ENCODE peak calls at places on chromosome 6, in seven cellular contexts. G is IMR-90; W is CD8-positive, alpha-beta T cell; O is stomach; J is PC-3; H is colonic mucosa; K is ascending aorta. P is an unnamed sample.

GRCh38 chr6:114049367-114049966 is 78.5 kb upstream of the HDAC2 start:
- DNase-seq in G (peak; percentile 23), W (no peak), O (no peak), J (no peak), H (peak; percentile 32), K (no peak), P (no peak)

GRCh38 chr6:85678000-85678601 is 35.4 kb upstream of the SYNCRIP start:
- DNase-seq in G (no peak), W (no peak), O (no peak), J (peak; percentile 1), H (no peak), K (no peak), P (no peak)

GRCh38 chr6:18990313-18990978 is 603.3 kb downstream of the RNF144B start:
- DNase-seq in G (peak; percentile 20), W (no peak), O (peak; percentile 79), J (peak; percentile 73), H (peak; percentile 74), K (peak; percentile 63), P (peak; percentile 77)

GRCh38 chr6:11804706-11805105 is 26.1 kb upstream of the ADTRP start:
- DNase-seq in G (peak; percentile 60), W (no peak), O (no peak), J (no peak), H (no peak), K (no peak), P (no peak)

GRCh38 chr6:26500102-26500501 is at the start of gene BTN1A1:
- DNase-seq in G (no peak), W (no peak), O (no peak), J (no peak), H (no peak), K (no peak), P (no peak)

GRCh38 chr6:46746691-46747090 is at the start of gene ANKRD66:
- DNase-seq in G (no peak), W (no peak), O (no peak), J (no peak), H (no peak), K (no peak), P (no peak)

GRCh38 chr6:53926505-53926904 is 131.7 kb downstream of the LRRC1 start:
- DNase-seq in G (peak; percentile 40), W (no peak), O (no peak), J (peak; percentile 73), H (no peak), K (no peak), P (no peak)

GRCh38 chr6:34246563-34247391 is 2.0 kb downstream of the SMIM29 start:
- DNase-seq in G (peak; percentile 46), W (no peak), O (no peak), J (peak; percentile 59), H (peak; percentile 42), K (peak; percentile 57), P (peak; percentile 39)

GRCh38 chr6:22072939-22073338 is 223.9 kb downstream of the PRL start:
- DNase-seq in G (no peak), W (no peak), O (no peak), J (peak; percentile 9), H (no peak), K (no peak), P (no peak)

GRCh38 chr6:112357801-112358200 is 10.7 kb downstream of the RFPL4B start:
- DNase-seq in G (peak; percentile 73), W (no peak), O (no peak), J (peak; percentile 46), H (no peak), K (no peak), P (no peak)

GRCh38 chr6:84685983-84686584 is 78.3 kb downstream of the TBX18 start:
- DNase-seq in G (peak; percentile 16), W (no peak), O (no peak), J (peak; percentile 74), H (peak; percentile 19), K (no peak), P (no peak)

GRCh38 chr6:81485395-81485794 is 267.1 kb downstream of the TENT5A start:
- DNase-seq in G (no peak), W (no peak), O (no peak), J (no peak), H (no peak), K (no peak), P (no peak)

GRCh38 chr6:44531447-44532015 is 144.0 kb downstream of the CDC5L start:
- DNase-seq in G (no peak), W (no peak), O (no peak), J (no peak), H (no peak), K (peak; percentile 37), P (no peak)

GRCh38 chr6:54801669-54802068 is 44.9 kb upstream of the FAM83B start:
- DNase-seq in G (peak; percentile 93), W (no peak), O (no peak), J (peak; percentile 80), H (no peak), K (no peak), P (no peak)

GRCh38 chr6:149924933-149925252 is 2.0 kb upstream of the RAET1G start:
- DNase-seq in G (no peak), W (no peak), O (no peak), J (no peak), H (no peak), K (no peak), P (no peak)

GRCh38 chr6:144845181-144845580 is 560.0 kb downstream of the UTRN start:
- DNase-seq in G (peak; percentile 5), W (no peak), O (no peak), J (no peak), H (no peak), K (no peak), P (no peak)

GRCh38 chr6:13139119-13139518 is 189.2 kb downstream of the TBC1D7 start:
- DNase-seq in G (no peak), W (no peak), O (no peak), J (no peak), H (no peak), K (no peak), P (no peak)

GRCh38 chr6:170230520-170231390 is 60.1 kb downstream of the DLL1 start:
- DNase-seq in G (no peak), W (no peak), O (no peak), J (no peak), H (no peak), K (no peak), P (no peak)

GRCh38 chr6:108897371-108897770 is 49.1 kb downstream of the ARMC2 start:
- DNase-seq in G (peak; percentile 28), W (no peak), O (peak; percentile 68), J (peak; percentile 2), H (no peak), K (no peak), P (no peak)

GRCh38 chr6:111551521-111552231 is 54.0 kb downstream of the TRAF3IP2 start:
- DNase-seq in G (no peak), W (no peak), O (peak; percentile 87), J (peak; percentile 14), H (peak; percentile 82), K (peak; percentile 60), P (peak; percentile 75)

GRCh38 chr6:141316236-141316635 is 816.5 kb upstream of the GJE1 start:
- DNase-seq in G (no peak), W (no peak), O (no peak), J (no peak), H (no peak), K (no peak), P (no peak)

GRCh38 chr6:44128020-44128917 is 915 bp downstream of the TMEM63B start:
- DNase-seq in G (no peak), W (no peak), O (peak; percentile 54), J (peak; percentile 30), H (peak; percentile 56), K (peak; percentile 72), P (peak; percentile 67)

DNA sequence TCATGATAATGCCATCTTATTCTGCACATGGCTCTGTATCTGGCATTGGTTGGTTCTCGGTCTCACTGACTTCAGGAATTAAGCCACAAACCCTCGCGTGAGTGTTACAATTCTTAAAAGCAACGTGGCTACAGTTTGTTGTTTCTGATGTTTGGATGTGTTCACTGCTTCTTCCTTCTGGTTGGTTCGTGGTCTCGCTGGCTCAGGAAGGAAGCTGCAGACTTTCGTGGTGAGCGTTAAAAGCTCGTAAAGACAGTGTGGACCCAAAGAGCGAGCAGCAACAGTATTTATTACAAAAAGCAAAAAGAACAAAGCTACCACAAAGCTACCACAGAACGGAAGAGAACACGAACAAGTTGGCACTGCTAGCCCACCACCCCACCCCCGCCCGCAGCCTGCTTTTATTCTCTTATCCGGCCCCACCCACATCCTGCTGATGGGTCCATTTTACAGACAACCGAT is 51.1 kb downstream of the MYLIP start:
- DNase-seq in G (no peak), W (peak; percentile 41), O (no peak), J (no peak), H (no peak), K (no peak), P (no peak)
- H3K27ac ChIP-seq in G (no peak overlapping the region), W (peak overlapping the region; percentile 51), O (no peak overlapping the region), J (no peak overlapping the region), H (no peak overlapping the region), K (no peak overlapping the region), P (no peak overlapping the region)

DNA sequence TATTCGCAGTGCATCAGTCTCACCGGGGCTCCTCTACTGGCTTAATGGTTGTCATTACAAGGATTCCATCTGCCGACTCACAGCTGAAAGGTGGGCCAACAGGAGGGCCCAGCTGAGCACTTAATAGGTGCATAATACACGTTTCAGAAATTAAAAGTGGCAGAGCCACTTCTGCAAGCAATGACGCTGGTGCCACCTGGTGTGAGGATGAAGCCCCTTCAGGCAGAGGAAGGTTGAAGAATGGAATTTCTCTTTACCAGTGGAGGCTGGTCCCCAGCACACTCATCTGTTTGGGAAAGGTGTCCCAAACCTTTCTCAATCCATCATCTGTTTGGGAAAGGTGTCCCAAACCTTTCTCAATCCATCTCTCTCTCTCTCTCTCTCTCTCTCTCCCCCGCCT is 8.2 kb upstream of the STMND1 start:
- DNase-seq in G (no peak), W (no peak), O (no peak), J (peak; percentile 62), H (no peak), K (no peak), P (no peak)
- TF ChIP-seq CTCF in G (peak; percentile 46), W (no peak), O (no peak), J (peak; percentile 74), H (no peak), K (no peak), P (no peak)

GRCh38 chr6:90468859-90469258 is 118.0 kb downstream of the MAP3K7 start:
- DNase-seq in G (no peak), W (no peak), O (no peak), J (no peak), H (no peak), K (no peak), P (no peak)
- H3K4me3 ChIP-seq in G (no peak overlapping the region), W (no peak overlapping the region), O (no peak overlapping the region), J (no peak overlapping the region), H (no peak overlapping the region), K (no peak overlapping the region), P (no peak overlapping the region)

GRCh38 chr6:5498579-5498899 is 237.2 kb downstream of the FARS2 start:
- DNase-seq in G (peak; percentile 47), W (no peak), O (no peak), J (no peak), H (no peak), K (no peak), P (no peak)

GRCh38 chr6:5501837-5502236 is 240.5 kb downstream of the FARS2 start:
- DNase-seq in G (no peak), W (no peak), O (no peak), J (no peak), H (no peak), K (no peak), P (no peak)

GRCh38 chr6:5499644-5500306 is 238.5 kb downstream of the FARS2 start:
- DNase-seq in G (peak; percentile 76), W (no peak), O (no peak), J (peak; percentile 85), H (no peak), K (no peak), P (no peak)

GRCh38 chr6:5493806-5494205 is 232.5 kb downstream of the FARS2 start:
- DNase-seq in G (no peak), W (no peak), O (no peak), J (no peak), H (no peak), K (no peak), P (no peak)

GRCh38 chr6:5497896-5498578 is 236.7 kb downstream of the FARS2 start:
- DNase-seq in G (peak; percentile 62), W (no peak), O (no peak), J (peak; percentile 80), H (no peak), K (no peak), P (no peak)
- H3K27ac ChIP-seq in G (no peak overlapping the region), W (no peak overlapping the region), O (no peak overlapping the region), J (peak overlapping the region; percentile 83), H (no peak overlapping the region), K (no peak overlapping the region), P (no peak overlapping the region)

P was measured in lower lobe of right lung.